ENCODE peak calls at places on chromosomes 2 and 18, in eight cellular contexts. C, F, N, L, J, U, M and G are unnamed samples.

GRCh38 chr2:190186238-190186637 is 123.7 kb upstream of the MSTN start:
- DNase-seq in C (peak), F (no peak), N (no peak), L (no peak), J (no peak), U (no peak), M (no peak), G (no peak)

GRCh38 chr2:20759487-20759886 is 63.4 kb downstream of the LDAH start:
- DNase-seq in C (no peak), F (no peak), N (no peak), L (no peak), J (no peak), U (no peak), M (no peak), G (no peak)

GRCh38 chr2:200509227-200509607 is 651 bp downstream of the KCTD18 start:
- DNase-seq in C (peak), F (peak), N (no peak), L (no peak), J (no peak), U (peak), M (no peak), G (no peak)

GRCh38 chr2:185130685-185131084 is 532.4 kb downstream of the ZNF804A start:
- DNase-seq in C (no peak), F (no peak), N (no peak), L (no peak), J (no peak), U (no peak), M (no peak), G (no peak)

GRCh38 chr2:195768454-195768853 is 111.4 kb downstream of the SLC39A10 start:
- DNase-seq in C (peak), F (no peak), N (no peak), L (no peak), J (no peak), U (no peak), M (no peak), G (no peak)

GRCh38 chr2:233901367-233901766 is 15.8 kb upstream of the TRPM8 start:
- DNase-seq in C (no peak), F (no peak), N (no peak), L (no peak), J (no peak), U (no peak), M (peak), G (no peak)

GRCh38 chr2:128450211-128451015 is 131.7 kb upstream of the HS6ST1 start:
- DNase-seq in C (no peak), F (peak), N (no peak), L (no peak), J (no peak), U (no peak), M (peak), G (no peak)

GRCh38 chr18:68725341-68725740 is 10.4 kb upstream of the TMX3 start:
- DNase-seq in C (no peak), F (no peak), N (no peak), L (no peak), J (no peak), U (no peak), M (no peak), G (no peak)

GRCh38 chr2:230668184-230668938 is 44.3 kb upstream of the CAB39 start:
- DNase-seq in C (peak), F (no peak), N (no peak), L (no peak), J (peak), U (no peak), M (no peak), G (no peak)

DNA sequence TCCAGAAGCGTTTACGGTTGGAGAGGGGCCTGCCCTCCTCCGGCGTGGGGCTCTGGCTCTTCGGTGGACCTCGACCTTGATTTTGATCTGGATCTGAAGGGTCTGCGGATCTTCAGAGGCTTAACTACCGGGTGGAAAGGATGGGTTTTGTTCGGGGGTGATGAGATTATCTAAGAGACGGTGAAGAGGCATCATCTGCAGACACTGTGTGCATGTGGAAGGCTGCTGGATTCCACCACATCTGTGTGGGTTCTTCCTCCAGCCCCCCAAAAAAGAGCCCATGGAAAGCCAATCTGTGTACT is 1.0 kb downstream of the LGALSL start:
- DNase-seq in C (no peak), F (no peak), N (no peak), L (no peak), J (no peak), U (no peak), M (no peak), G (no peak)
- H3K4me3 ChIP-seq in C (peak), F (peak), N (peak), L (peak), J (peak), U (peak), M (peak), G (peak)

GRCh38 chr18:48072428-48073204 is 142.2 kb upstream of the SMAD2 start:
- DNase-seq in C (no peak), F (no peak), N (no peak), L (no peak), J (no peak), U (no peak), M (no peak), G (no peak)
- TF ChIP-seq CTCF in C (no peak), F (no peak), N (no peak), L (no peak), J (no peak), U (no peak), M (no peak), G (no peak)

DNA sequence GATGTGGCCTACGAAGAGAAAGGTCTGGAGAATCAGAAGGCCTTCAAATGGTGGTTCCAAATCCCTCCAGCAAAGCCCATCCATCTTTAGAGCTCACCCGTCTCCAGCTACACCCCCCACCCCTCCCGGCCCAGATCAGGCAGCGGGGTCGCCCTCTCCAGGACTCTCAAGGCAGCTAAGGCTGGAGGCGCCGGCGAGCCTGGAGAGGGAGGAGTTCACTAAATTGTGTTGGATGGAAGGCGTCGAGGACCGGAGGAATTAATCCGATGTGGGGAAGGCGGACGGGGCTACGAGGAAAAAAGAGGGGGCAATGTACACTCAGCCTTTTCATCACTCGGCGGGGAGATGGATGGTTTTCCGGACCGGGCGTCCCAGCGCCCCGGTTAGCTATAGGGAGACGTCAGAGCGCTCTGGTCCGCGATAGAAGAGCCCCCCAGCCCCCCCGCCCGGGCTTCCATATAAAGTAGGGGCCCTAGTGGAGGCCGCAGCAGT is at the start of gene GRP:
- DNase-seq in C (no peak), F (no peak), N (no peak), L (no peak), J (no peak), U (no peak), M (no peak), G (no peak)
- H3K4me3 ChIP-seq in C (no peak), F (no peak), N (no peak), L (no peak), J (peak), U (no peak), M (no peak), G (peak)

GRCh38 chr2:135741043-135741394 is 636 bp upstream of the UBXN4 start:
- DNase-seq in C (peak), F (no peak), N (no peak), L (no peak), J (no peak), U (no peak), M (no peak), G (no peak)

GRCh38 chr2:135744761-135745314 is 3.2 kb downstream of the UBXN4 start:
- DNase-seq in C (peak), F (no peak), N (peak), L (no peak), J (no peak), U (peak), M (no peak), G (no peak)

GRCh38 chr2:135743860-135744259 is 2.2 kb downstream of the UBXN4 start:
- DNase-seq in C (peak), F (no peak), N (no peak), L (no peak), J (no peak), U (no peak), M (no peak), G (no peak)

GRCh38 chr2:135742307-135742838 is 718 bp downstream of the UBXN4 start:
- DNase-seq in C (peak), F (peak), N (peak), L (peak), J (no peak), U (peak), M (peak), G (peak)

DNA sequence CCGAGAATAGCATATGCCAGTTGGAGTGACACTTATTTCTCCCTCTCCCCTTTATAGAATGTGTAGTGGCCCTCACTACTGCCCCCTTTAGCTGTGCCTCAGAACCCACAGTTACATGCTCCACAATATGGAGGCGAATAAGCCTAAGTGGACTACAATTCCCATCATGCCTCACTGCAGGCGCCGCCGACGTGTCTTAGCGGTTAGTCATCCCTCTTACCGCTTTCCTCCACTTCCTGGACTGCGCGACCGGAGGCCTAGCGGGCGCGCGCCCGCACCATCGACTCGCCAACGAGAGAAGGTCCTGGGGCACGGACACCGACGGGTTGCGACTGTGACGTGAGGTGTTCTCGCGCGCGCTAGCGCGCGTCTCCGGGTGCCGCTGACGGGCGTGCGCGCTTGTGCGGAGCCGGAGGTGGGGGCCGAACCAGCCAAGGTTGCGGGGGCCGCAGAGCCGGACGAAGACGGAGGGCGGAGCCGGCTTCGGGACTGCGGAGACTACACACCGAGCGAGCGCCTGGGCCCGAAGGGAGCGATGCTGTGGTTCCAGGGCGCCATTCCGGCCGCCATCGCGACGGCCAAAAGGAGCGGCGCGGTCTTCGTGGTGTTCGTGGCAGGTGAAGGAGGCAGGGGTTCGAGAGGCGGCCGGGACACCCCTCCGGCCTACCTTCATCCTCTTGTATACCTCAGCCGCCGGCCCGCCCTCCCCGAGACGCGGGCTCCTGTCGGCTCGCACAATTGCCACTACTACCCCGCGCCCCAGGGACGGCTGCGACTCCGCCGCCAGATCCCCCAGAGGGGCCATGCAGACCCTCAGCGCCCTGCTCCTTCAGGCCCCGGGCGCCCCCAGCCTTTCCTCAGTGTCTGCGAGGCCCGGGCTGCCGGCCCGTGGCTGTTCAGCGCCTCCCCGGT is at the start of gene UBXN4:
- DNase-seq in C (peak), F (peak), N (peak), L (peak), J (peak), U (peak), M (peak), G (peak)
- TF ChIP-seq CTCF in C (peak), F (no peak), N (peak), L (no peak), J (peak), U (no peak), M (peak), G (peak)

GRCh38 chr2:141317986-141318385 is 812.8 kb downstream of the LRP1B start:
- DNase-seq in C (no peak), F (no peak), N (no peak), L (no peak), J (no peak), U (peak), M (no peak), G (no peak)

DNA sequence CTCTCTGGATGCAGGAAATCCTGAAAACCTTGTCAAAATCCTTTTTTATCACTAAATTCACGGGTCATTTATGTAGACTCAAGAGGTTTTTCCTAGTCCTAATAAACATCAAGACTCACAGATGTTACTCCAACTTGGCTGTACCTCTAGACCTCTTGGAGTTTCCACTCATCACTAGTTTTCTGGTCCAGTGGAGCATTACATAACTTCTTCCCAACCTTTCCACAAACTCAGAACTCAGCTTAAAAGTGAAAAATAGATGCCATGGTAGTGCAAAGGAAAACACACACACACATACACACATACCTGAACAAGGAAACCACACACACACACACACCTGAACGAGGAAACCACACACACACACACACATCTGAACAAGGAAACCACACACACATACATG is 807.2 kb downstream of the LRP1B start:
- DNase-seq in C (no peak), F (no peak), N (no peak), L (no peak), J (no peak), U (no peak), M (no peak), G (no peak)
- H3K4me3 ChIP-seq in C (no peak), F (no peak), N (no peak), L (no peak), J (no peak), U (no peak), M (no peak), G (no peak)

GRCh38 chr2:174666786-174667369 is 69.3 kb upstream of the WIPF1 start:
- DNase-seq in C (no peak), F (no peak), N (no peak), L (no peak), J (no peak), U (no peak), M (no peak), G (no peak)
- TF ChIP-seq CTCF in C (no peak), F (no peak), N (no peak), L (no peak), J (no peak), U (no peak), M (no peak), G (no peak)

GRCh38 chr2:46958431-46959017 is 42.9 kb upstream of the MCFD2 start:
- DNase-seq in C (no peak), F (no peak), N (no peak), L (no peak), J (no peak), U (no peak), M (no peak), G (no peak)

GRCh38 chr2:46952171-46952570 is 36.6 kb upstream of the MCFD2 start:
- DNase-seq in C (no peak), F (no peak), N (no peak), L (no peak), J (no peak), U (no peak), M (no peak), G (no peak)

GRCh38 chr2:46955764-46956163 is 40.2 kb upstream of the MCFD2 start:
- DNase-seq in C (no peak), F (no peak), N (no peak), L (no peak), J (no peak), U (no peak), M (no peak), G (no peak)

GRCh38 chr2:46956981-46957531 is 41.5 kb upstream of the MCFD2 start:
- DNase-seq in C (no peak), F (no peak), N (no peak), L (no peak), J (no peak), U (no peak), M (peak), G (no peak)

DNA sequence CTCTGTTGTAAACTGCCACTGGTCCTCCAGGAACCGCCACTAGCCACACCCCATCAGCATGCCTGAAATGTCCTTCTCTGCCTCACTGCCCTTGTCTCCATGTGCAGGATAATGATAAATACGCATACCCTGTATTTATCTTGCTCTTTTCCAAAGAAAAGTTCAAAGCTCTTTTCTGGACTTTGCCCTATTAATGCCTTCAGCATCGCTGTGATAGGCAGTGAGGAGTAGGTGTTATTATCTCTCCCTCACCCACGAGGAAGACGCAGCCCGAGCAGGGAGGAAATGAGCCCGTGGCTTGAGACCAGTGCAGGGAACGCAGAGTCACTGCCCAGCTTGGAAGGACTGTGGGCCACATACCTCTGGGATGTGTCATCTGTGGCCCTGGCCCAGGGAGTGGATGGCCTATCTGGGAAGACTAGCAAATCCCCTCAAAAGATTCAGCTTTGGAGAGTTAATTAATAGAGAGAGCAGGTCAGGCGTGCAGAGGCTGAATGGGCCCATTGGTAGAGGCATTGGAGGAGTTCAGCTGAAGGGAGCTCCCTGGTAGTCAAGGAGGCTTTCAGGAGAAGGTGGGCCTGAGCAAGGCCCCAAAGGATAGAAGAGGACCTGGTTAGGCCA is 39.5 kb upstream of the MCFD2 start:
- DNase-seq in C (peak), F (peak), N (no peak), L (no peak), J (no peak), U (peak), M (peak), G (peak)
- H3K4me3 ChIP-seq in C (no peak), F (no peak), N (no peak), L (no peak), J (no peak), U (no peak), M (no peak), G (no peak)

GRCh38 chr18:26074256-26074655 is 16.2 kb downstream of the SS18 start:
- DNase-seq in C (no peak), F (no peak), N (no peak), L (no peak), J (no peak), U (no peak), M (no peak), G (no peak)
- TF ChIP-seq CTCF in C (no peak), F (no peak), N (no peak), L (no peak), J (no peak), U (no peak), M (no peak), G (no peak)

GRCh38 chr2:219447242-219448098 is 12.8 kb downstream of the SPEG start:
- DNase-seq in C (no peak), F (peak), N (no peak), L (no peak), J (no peak), U (no peak), M (no peak), G (no peak)

GRCh38 chr2:219446689-219447088 is 12.0 kb downstream of the SPEG start:
- DNase-seq in C (no peak), F (no peak), N (no peak), L (no peak), J (no peak), U (no peak), M (no peak), G (no peak)

GRCh38 chr2:219448099-219448775 is 13.6 kb downstream of the SPEG start:
- DNase-seq in C (no peak), F (no peak), N (no peak), L (no peak), J (no peak), U (no peak), M (no peak), G (no peak)

GRCh38 chr2:219449609-219450008 is 15.0 kb downstream of the SPEG start:
- DNase-seq in C (no peak), F (no peak), N (no peak), L (no peak), J (no peak), U (no peak), M (no peak), G (no peak)

DNA sequence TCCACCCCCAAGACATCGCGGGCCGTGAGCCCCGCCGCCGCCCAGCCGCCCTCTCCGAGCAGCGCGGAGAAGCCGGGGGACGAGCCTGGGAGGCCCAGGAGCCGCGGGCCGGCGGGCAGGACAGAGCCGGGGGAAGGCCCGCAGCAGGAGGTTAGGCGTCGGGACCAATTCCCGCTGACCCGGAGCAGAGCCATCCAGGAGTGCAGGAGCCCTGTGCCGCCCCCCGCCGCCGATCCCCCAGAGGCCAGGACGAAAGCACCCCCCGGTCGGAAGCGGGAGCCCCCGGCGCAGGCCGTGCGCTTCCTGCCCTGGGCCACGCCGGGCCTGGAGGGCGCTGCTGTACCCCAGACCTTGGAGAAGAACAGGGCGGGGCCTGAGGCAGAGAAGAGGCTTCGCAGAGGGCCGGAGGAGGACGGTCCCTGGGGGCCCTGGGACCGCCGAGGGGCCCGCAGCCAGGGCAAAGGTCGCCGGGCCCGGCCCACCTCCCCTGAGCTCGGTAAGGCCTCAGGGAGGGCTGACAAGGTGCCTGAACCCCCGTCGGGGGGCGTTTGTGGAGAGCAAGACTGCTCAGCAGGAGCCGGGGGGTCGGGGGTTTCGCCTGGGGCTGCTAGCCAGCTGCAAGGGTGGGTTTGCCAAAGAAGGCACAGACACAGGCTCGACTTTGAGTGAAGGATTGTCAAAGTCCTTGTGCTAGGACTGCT is 14.3 kb downstream of the SPEG start:
- DNase-seq in C (no peak), F (no peak), N (no peak), L (no peak), J (no peak), U (no peak), M (no peak), G (no peak)
- H3K4me3 ChIP-seq in C (no peak), F (no peak), N (no peak), L (no peak), J (no peak), U (no peak), M (peak), G (no peak)